ENCODE peak calls at places on chromosomes 6 and 20, in eight cellular contexts. One of them, this sample, is unnamed. For H3K4me1 and H3K36me3, the result is how much of the 10 kb centered on the place peaks cover.

GRCh38 chr6:157717266-157717870 is 105.7 kb upstream of the SNX9 start:
- DNase-seq in sigmoid colon: no peak
- DNase-seq in ascending aorta: no peak
- DNase-seq in uterus: no peak
- DNase-seq in right atrium auricular region: no peak
- DNase-seq in ovary: no peak
- DNase-seq in thoracic aorta: no peak
- DNase-seq in tibial artery: no peak
- DNase-seq in this sample: peak

GRCh38 chr6:136782021-136782770 is 10.1 kb downstream of the MAP3K5 start:
- DNase-seq in sigmoid colon: no peak
- DNase-seq in tibial artery: no peak
- DNase-seq in ovary: no peak
- DNase-seq in ascending aorta: no peak
- DNase-seq in uterus: no peak
- DNase-seq in right atrium auricular region: no peak
- DNase-seq in thoracic aorta: no peak
- DNase-seq in this sample: no peak

GRCh38 chr20:61128701-61129655 is 123.1 kb upstream of the CDH4 start:
- DNase-seq in sigmoid colon: no peak
- DNase-seq in ovary: no peak
- DNase-seq in thoracic aorta: no peak
- DNase-seq in tibial artery: no peak
- DNase-seq in ascending aorta: no peak
- DNase-seq in uterus: no peak
- DNase-seq in right atrium auricular region: no peak
- DNase-seq in this sample: no peak

GRCh38 chr6:166341915-166342292 is 441 bp downstream of the SFT2D1 start:
- DNase-seq in thoracic aorta: no peak
- DNase-seq in ovary: peak
- DNase-seq in tibial artery: no peak
- DNase-seq in right atrium auricular region: no peak
- DNase-seq in uterus: no peak
- DNase-seq in sigmoid colon: no peak
- DNase-seq in ascending aorta: no peak
- DNase-seq in this sample: peak

GRCh38 chr20:46715292-46715756 is 5.9 kb downstream of the SLC2A10 start:
- DNase-seq in uterus: peak
- DNase-seq in right atrium auricular region: no peak
- DNase-seq in ovary: peak
- DNase-seq in ascending aorta: no peak
- DNase-seq in sigmoid colon: peak
- DNase-seq in thoracic aorta: no peak
- DNase-seq in tibial artery: no peak
- DNase-seq in this sample: no peak

GRCh38 chr6:55250400-55250799 is 76.1 kb downstream of the HCRTR2 start:
- DNase-seq in tibial artery: no peak
- DNase-seq in ovary: no peak
- DNase-seq in right atrium auricular region: no peak
- DNase-seq in uterus: no peak
- DNase-seq in sigmoid colon: no peak
- DNase-seq in ascending aorta: no peak
- DNase-seq in thoracic aorta: no peak
- DNase-seq in this sample: no peak

GRCh38 chr6:72636215-72636614 is 14.4 kb downstream of the KCNQ5 start:
- DNase-seq in thoracic aorta: no peak
- DNase-seq in ascending aorta: no peak
- DNase-seq in uterus: no peak
- DNase-seq in right atrium auricular region: no peak
- DNase-seq in tibial artery: no peak
- DNase-seq in sigmoid colon: no peak
- DNase-seq in ovary: no peak
- DNase-seq in this sample: no peak

GRCh38 chr20:63829943-63830820 is 882 bp downstream of the ZBTB46 start:
- DNase-seq in uterus: peak
- DNase-seq in thoracic aorta: no peak
- DNase-seq in ovary: peak
- DNase-seq in sigmoid colon: no peak
- DNase-seq in right atrium auricular region: no peak
- DNase-seq in tibial artery: no peak
- DNase-seq in ascending aorta: no peak
- DNase-seq in this sample: peak

GRCh38 chr20:62617711-62618483 is 24.4 kb upstream of the SLCO4A1 start:
- DNase-seq in ovary: no peak
- DNase-seq in uterus: peak
- DNase-seq in right atrium auricular region: peak
- DNase-seq in tibial artery: peak
- DNase-seq in ascending aorta: peak
- DNase-seq in sigmoid colon: peak
- DNase-seq in thoracic aorta: no peak
- DNase-seq in this sample: no peak

GRCh38 chr6:124659427-124659826 is 302.8 kb upstream of the RNF217 start:
- DNase-seq in ascending aorta: no peak
- DNase-seq in uterus: no peak
- DNase-seq in ovary: no peak
- DNase-seq in sigmoid colon: no peak
- DNase-seq in right atrium auricular region: no peak
- DNase-seq in thoracic aorta: no peak
- DNase-seq in tibial artery: no peak
- DNase-seq in this sample: no peak

GRCh38 chr6:145736854-145737181 is 1.5 kb upstream of the EPM2A start:
- DNase-seq in tibial artery: no peak
- DNase-seq in thoracic aorta: no peak
- DNase-seq in sigmoid colon: no peak
- DNase-seq in uterus: no peak
- DNase-seq in ovary: no peak
- DNase-seq in ascending aorta: peak
- DNase-seq in right atrium auricular region: no peak
- DNase-seq in this sample: no peak

GRCh38 chr6:30893001-30893591 is 8.8 kb downstream of the DDR1 start:
- DNase-seq in tibial artery: no peak
- DNase-seq in right atrium auricular region: no peak
- DNase-seq in uterus: no peak
- DNase-seq in thoracic aorta: no peak
- DNase-seq in sigmoid colon: peak
- DNase-seq in ovary: no peak
- DNase-seq in ascending aorta: peak
- DNase-seq in this sample: no peak

GRCh38 chr20:49798718-49799117 is 13.9 kb upstream of the SLC9A8 start:
- DNase-seq in ascending aorta: no peak
- DNase-seq in right atrium auricular region: no peak
- DNase-seq in ovary: no peak
- DNase-seq in sigmoid colon: no peak
- DNase-seq in thoracic aorta: no peak
- DNase-seq in uterus: no peak
- DNase-seq in tibial artery: no peak
- DNase-seq in this sample: no peak

GRCh38 chr6:27562027-27562410 is 89.1 kb upstream of the ZNF184 start:
- DNase-seq in thoracic aorta: no peak
- DNase-seq in sigmoid colon: no peak
- DNase-seq in tibial artery: no peak
- DNase-seq in uterus: no peak
- DNase-seq in right atrium auricular region: no peak
- DNase-seq in ascending aorta: no peak
- DNase-seq in ovary: no peak
- DNase-seq in this sample: no peak

GRCh38 chr6:122702846-122703245 is 76.7 kb upstream of the FABP7 start:
- DNase-seq in right atrium auricular region: no peak
- DNase-seq in tibial artery: no peak
- DNase-seq in ovary: no peak
- DNase-seq in ascending aorta: no peak
- DNase-seq in sigmoid colon: no peak
- DNase-seq in uterus: no peak
- DNase-seq in thoracic aorta: no peak
- DNase-seq in this sample: no peak

DNA sequence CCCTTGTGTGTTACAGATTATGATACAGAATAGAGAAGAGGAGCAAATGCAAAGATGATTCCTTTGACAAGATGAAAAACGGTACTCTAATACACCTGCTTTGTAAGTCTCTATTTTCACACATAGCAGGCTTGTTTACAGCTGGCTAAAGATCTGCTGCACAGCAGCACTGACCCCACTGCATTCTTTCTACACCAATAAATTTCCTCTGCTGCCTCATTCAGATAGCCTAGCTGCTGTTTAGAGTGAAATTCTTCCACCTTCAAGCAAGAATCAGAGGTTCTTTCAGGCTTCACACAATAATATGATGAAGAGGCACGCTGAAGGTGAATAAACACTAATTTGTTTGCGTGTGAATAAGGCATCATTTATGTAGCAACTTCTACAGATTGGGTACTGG is 543.2 kb downstream of the CD83 start:
- DNase-seq in right atrium auricular region: no peak
- DNase-seq in thoracic aorta: no peak
- DNase-seq in sigmoid colon: no peak
- DNase-seq in ascending aorta: no peak
- DNase-seq in uterus: no peak
- DNase-seq in tibial artery: no peak
- DNase-seq in ovary: no peak
- DNase-seq in this sample: no peak
- H3K4me1 ChIP-seq in right atrium auricular region: under half
- H3K4me1 ChIP-seq in thoracic aorta: under half
- H3K4me1 ChIP-seq in sigmoid colon: under half
- H3K4me1 ChIP-seq in ascending aorta: under half
- H3K4me1 ChIP-seq in uterus: under half
- H3K4me1 ChIP-seq in tibial artery: under half
- H3K4me1 ChIP-seq in ovary: under half
- H3K4me1 ChIP-seq in this sample: under half

GRCh38 chr6:84282566-84282965 is 55.1 kb upstream of the CEP162 start:
- DNase-seq in thoracic aorta: peak
- DNase-seq in ascending aorta: peak
- DNase-seq in ovary: no peak
- DNase-seq in right atrium auricular region: no peak
- DNase-seq in uterus: no peak
- DNase-seq in tibial artery: peak
- DNase-seq in sigmoid colon: no peak
- DNase-seq in this sample: no peak

GRCh38 chr6:84280639-84281038 is 53.2 kb upstream of the CEP162 start:
- DNase-seq in thoracic aorta: no peak
- DNase-seq in ascending aorta: no peak
- DNase-seq in ovary: no peak
- DNase-seq in tibial artery: no peak
- DNase-seq in uterus: no peak
- DNase-seq in sigmoid colon: no peak
- DNase-seq in right atrium auricular region: no peak
- DNase-seq in this sample: no peak

GRCh38 chr6:84280030-84280429 is 52.6 kb upstream of the CEP162 start:
- DNase-seq in ascending aorta: no peak
- DNase-seq in sigmoid colon: no peak
- DNase-seq in ovary: no peak
- DNase-seq in tibial artery: no peak
- DNase-seq in uterus: no peak
- DNase-seq in right atrium auricular region: no peak
- DNase-seq in thoracic aorta: no peak
- DNase-seq in this sample: no peak

DNA sequence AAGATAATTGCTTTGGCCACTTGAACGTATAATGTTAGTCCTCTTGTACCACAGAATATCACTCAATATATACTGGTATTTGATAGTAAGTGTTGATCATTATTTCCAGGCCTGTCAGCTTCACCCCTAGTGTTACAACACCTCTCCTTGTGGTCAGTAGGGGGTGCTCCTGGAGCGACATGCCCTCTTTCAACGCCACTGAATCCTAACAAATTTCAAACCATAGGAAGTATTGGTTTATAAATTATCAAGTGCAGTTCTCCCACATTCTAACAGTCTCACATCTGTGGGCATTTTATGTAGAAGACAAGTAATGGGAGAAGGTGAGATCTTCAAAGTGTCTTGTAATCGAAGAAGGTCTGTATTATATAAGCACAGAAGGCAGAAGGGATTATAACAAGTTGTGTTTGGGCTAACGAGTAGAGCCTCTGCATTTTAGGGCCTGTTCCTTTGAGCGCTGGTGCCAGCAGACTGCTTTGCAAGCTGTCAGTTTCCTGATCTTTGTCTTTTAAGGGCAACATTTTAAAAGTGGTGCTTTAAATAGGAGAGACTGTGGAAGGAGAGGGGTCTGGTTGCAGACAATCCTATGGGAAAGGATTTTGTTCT is 57.1 kb upstream of the CEP162 start:
- DNase-seq in thoracic aorta: no peak
- DNase-seq in ovary: no peak
- DNase-seq in sigmoid colon: no peak
- DNase-seq in tibial artery: no peak
- DNase-seq in ascending aorta: no peak
- DNase-seq in uterus: no peak
- DNase-seq in right atrium auricular region: no peak
- DNase-seq in this sample: no peak
- TF ChIP-seq CTCF in thoracic aorta: no peak
- TF ChIP-seq CTCF in ovary: no peak
- TF ChIP-seq CTCF in sigmoid colon: no peak
- TF ChIP-seq CTCF in tibial artery: peak
- TF ChIP-seq CTCF in ascending aorta: no peak
- TF ChIP-seq CTCF in uterus: no peak
- TF ChIP-seq CTCF in right atrium auricular region: no peak
- TF ChIP-seq CTCF in this sample: no peak

GRCh38 chr6:106103728-106104109 is 17.6 kb downstream of the PRDM1 start:
- DNase-seq in right atrium auricular region: no peak
- DNase-seq in sigmoid colon: no peak
- DNase-seq in tibial artery: no peak
- DNase-seq in ovary: no peak
- DNase-seq in thoracic aorta: no peak
- DNase-seq in uterus: no peak
- DNase-seq in ascending aorta: no peak
- DNase-seq in this sample: no peak
- H3K36me3 ChIP-seq in right atrium auricular region: under half
- H3K36me3 ChIP-seq in sigmoid colon: under half
- H3K36me3 ChIP-seq in tibial artery: under half
- H3K36me3 ChIP-seq in ovary: under half
- H3K36me3 ChIP-seq in thoracic aorta: under half
- H3K36me3 ChIP-seq in uterus: under half
- H3K36me3 ChIP-seq in ascending aorta: under half
- H3K36me3 ChIP-seq in this sample: under half

GRCh38 chr20:58629213-58629575 is 21.9 kb upstream of the STX16 start:
- DNase-seq in tibial artery: no peak
- DNase-seq in thoracic aorta: no peak
- DNase-seq in ascending aorta: no peak
- DNase-seq in sigmoid colon: no peak
- DNase-seq in ovary: no peak
- DNase-seq in uterus: no peak
- DNase-seq in right atrium auricular region: no peak
- DNase-seq in this sample: no peak

GRCh38 chr20:58627212-58628072 is 23.6 kb upstream of the STX16 start:
- DNase-seq in right atrium auricular region: no peak
- DNase-seq in tibial artery: peak
- DNase-seq in uterus: no peak
- DNase-seq in ovary: no peak
- DNase-seq in thoracic aorta: no peak
- DNase-seq in sigmoid colon: no peak
- DNase-seq in ascending aorta: no peak
- DNase-seq in this sample: no peak

GRCh38 chr20:58633161-58634035 is 17.7 kb upstream of the STX16 start:
- DNase-seq in uterus: no peak
- DNase-seq in ascending aorta: peak
- DNase-seq in sigmoid colon: peak
- DNase-seq in tibial artery: peak
- DNase-seq in thoracic aorta: no peak
- DNase-seq in right atrium auricular region: no peak
- DNase-seq in ovary: no peak
- DNase-seq in this sample: no peak

GRCh38 chr20:58628491-58629212 is 22.4 kb upstream of the STX16 start:
- DNase-seq in uterus: no peak
- DNase-seq in tibial artery: no peak
- DNase-seq in sigmoid colon: no peak
- DNase-seq in right atrium auricular region: no peak
- DNase-seq in ascending aorta: no peak
- DNase-seq in thoracic aorta: no peak
- DNase-seq in ovary: no peak
- DNase-seq in this sample: no peak

GRCh38 chr20:58630063-58630462 is 21.0 kb upstream of the STX16 start:
- DNase-seq in ovary: no peak
- DNase-seq in right atrium auricular region: no peak
- DNase-seq in ascending aorta: no peak
- DNase-seq in thoracic aorta: no peak
- DNase-seq in uterus: no peak
- DNase-seq in sigmoid colon: no peak
- DNase-seq in tibial artery: no peak
- DNase-seq in this sample: no peak
- H3K4me1 ChIP-seq in ovary: under half
- H3K4me1 ChIP-seq in right atrium auricular region: under half
- H3K4me1 ChIP-seq in ascending aorta: under half
- H3K4me1 ChIP-seq in thoracic aorta: under half
- H3K4me1 ChIP-seq in uterus: under half
- H3K4me1 ChIP-seq in sigmoid colon: under half
- H3K4me1 ChIP-seq in tibial artery: under half
- H3K4me1 ChIP-seq in this sample: under half